ENCODE peak calls at places on chromosomes 4 and X, in seven cellular contexts. W, R, E, D, T, Y and S are unnamed samples.

GRCh38 chr4:163165217-163166017 is 1.3 kb downstream of the NAF1 start:
- DNase-seq in T (no peak), Y (no peak), E (no peak), W (no peak), D (no peak), R (no peak), S (no peak)

GRCh38 chr4:1202526-1203378 is 30.4 kb upstream of the SPON2 start:
- DNase-seq in D (no peak), T (peak), R (no peak), Y (peak), W (no peak), E (no peak), S (peak)

GRCh38 chr4:158996669-158997074 is 106.2 kb upstream of the RAPGEF2 start:
- DNase-seq in Y (no peak), R (no peak), E (no peak), T (peak), W (peak), D (no peak), S (no peak)

GRCh38 chrX:758917-759316 is 128.3 kb downstream of the SHOX start:
- DNase-seq in D (no peak), E (no peak), R (no peak), Y (no peak), T (no peak), W (no peak), S (no peak)

GRCh38 chrX:30572004-30572403 is 5.6 kb downstream of the TASL start:
- DNase-seq in R (no peak), E (no peak), Y (no peak), D (no peak), T (peak), W (no peak), S (no peak)

GRCh38 chr4:112361181-112361791 is 64.1 kb downstream of the ALPK1 start:
- DNase-seq in D (no peak), E (no peak), T (no peak), R (no peak), Y (no peak), W (peak), S (no peak)

GRCh38 chr4:149910604-149911367 is 95.1 kb upstream of the IQCM start:
- DNase-seq in Y (no peak), D (no peak), R (no peak), E (no peak), T (no peak), W (no peak), S (no peak)

GRCh38 chrX:96407043-96407442 is 277.6 kb upstream of the DIAPH2 start:
- DNase-seq in W (peak), Y (no peak), T (peak), D (peak), R (no peak), E (no peak), S (no peak)

GRCh38 chr4:80307774-80308465 is 27.6 kb upstream of the CFAP299 start:
- DNase-seq in D (no peak), W (peak), E (peak), Y (no peak), R (no peak), T (no peak), S (no peak)

GRCh38 chr4:144808034-144808433 is 162.1 kb downstream of the HHIP start:
- DNase-seq in W (peak), T (no peak), E (no peak), R (no peak), Y (no peak), D (no peak), S (no peak)

GRCh38 chr4:179465131-179465797 is 2023.0 kb upstream of the AGA start:
- DNase-seq in D (no peak), T (no peak), W (peak), Y (no peak), E (no peak), R (no peak), S (no peak)

GRCh38 chrX:20060961-20061868 is 55.5 kb downstream of the MAP7D2 start:
- DNase-seq in D (no peak), E (no peak), R (no peak), W (no peak), Y (no peak), T (no peak), S (no peak)

GRCh38 chrX:20061869-20062254 is 54.8 kb downstream of the MAP7D2 start:
- DNase-seq in T (no peak), D (peak), Y (no peak), R (no peak), E (no peak), W (no peak), S (no peak)

GRCh38 chrX:20056704-20057103 is 60.0 kb downstream of the MAP7D2 start:
- DNase-seq in R (no peak), T (peak), E (no peak), Y (no peak), D (no peak), W (peak), S (no peak)

GRCh38 chrX:20057479-20057878 is 59.2 kb downstream of the MAP7D2 start:
- DNase-seq in W (no peak), Y (no peak), R (no peak), D (no peak), E (no peak), T (no peak), S (no peak)

DNA sequence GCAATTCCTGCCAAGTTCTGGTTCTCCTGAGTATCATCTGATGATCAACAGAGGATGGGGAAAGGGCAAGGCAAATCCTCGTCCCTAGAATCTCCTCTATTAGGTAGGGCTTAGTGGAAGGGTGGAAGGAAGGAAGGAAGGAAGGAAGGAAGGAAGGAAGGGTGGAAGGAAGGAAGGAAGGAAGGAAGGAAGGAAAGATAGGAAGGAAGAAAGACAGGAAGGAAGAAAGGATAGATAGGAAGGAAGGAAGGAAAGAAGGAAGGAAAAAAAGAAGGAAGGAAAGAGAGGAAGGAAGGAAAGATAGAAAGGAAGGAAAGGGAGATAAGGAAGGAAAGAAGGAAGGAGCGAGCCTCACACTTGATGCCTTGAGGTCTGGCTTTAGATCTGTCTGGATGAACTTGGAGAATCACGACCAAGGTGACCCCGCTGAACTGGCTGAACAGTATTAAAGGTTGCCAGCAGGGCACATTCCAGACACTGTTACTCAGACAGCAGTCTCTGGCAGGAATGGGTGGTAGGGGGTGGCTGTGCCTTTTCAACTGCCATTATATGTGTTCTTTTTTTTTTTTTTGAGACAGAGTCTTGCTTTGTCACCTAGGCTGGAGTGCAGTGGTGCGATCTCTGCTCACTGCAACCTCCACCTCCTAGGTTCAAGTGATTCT is 57.1 kb downstream of the MAP7D2 start:
- DNase-seq in D (no peak), W (peak), T (no peak), R (no peak), E (no peak), Y (no peak), S (no peak)
- H3K27ac ChIP-seq in D (no peak), W (no peak), T (no peak), R (no peak), E (no peak), Y (no peak), S (no peak)

GRCh38 chr4:3227878-3228675 is 20.9 kb upstream of the MSANTD1 start:
- DNase-seq in E (no peak), T (no peak), R (no peak), D (no peak), W (no peak), Y (peak), S (no peak)

GRCh38 chr4:3226944-3227343 is 22.0 kb upstream of the MSANTD1 start:
- DNase-seq in E (no peak), W (no peak), R (no peak), Y (peak), D (no peak), T (no peak), S (no peak)

GRCh38 chr4:3229328-3229727 is 19.6 kb upstream of the MSANTD1 start:
- DNase-seq in D (no peak), R (no peak), E (no peak), T (no peak), Y (peak), W (no peak), S (no peak)

GRCh38 chr4:3229964-3230363 is 19.0 kb upstream of the MSANTD1 start:
- DNase-seq in T (no peak), E (no peak), Y (peak), D (no peak), R (no peak), W (no peak), S (no peak)

DNA sequence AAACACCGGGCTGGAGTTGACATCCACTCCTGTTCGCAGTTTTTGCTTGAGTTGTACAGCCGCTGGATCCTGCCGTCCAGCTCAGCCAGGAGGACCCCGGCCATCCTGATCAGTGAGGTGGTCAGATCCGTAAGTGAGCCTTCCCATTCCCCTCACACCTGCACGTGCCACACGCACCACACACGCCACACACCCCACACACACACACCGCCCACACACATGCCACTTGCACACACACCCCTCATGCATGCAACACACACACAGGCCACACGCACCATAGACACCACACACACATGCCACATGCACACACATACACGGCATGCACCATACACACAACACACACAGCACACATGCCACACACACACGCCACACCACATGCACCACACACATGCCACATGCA is 20.1 kb upstream of the MSANTD1 start:
- DNase-seq in W (no peak), D (no peak), R (no peak), T (no peak), E (no peak), Y (peak), S (no peak)
- H3K27ac ChIP-seq in W (no peak), D (no peak), R (no peak), T (no peak), E (no peak), Y (no peak), S (no peak)

DNA sequence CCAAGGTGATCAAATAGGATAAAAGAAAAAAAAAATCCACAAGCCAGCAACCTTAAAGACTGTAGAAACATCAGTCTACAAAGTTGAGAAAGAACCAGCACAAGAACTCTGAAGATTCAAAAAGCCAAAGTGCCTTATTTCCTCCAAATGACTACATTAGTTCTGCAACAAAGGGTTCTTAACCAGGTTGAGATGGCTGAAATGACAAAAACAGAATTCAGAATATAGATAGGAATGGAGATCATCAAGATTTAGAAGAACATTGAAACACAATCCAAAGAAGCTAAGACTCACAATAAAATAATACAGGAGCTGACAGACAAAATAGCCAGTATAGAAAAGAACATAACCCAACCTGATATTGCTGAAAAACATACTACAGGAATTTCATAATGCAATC is 156.5 kb upstream of the ZCCHC13 start:
- DNase-seq in R (no peak), E (no peak), D (no peak), W (no peak), T (no peak), Y (no peak), S (no peak)
- H3K27ac ChIP-seq in R (no peak), E (no peak), D (no peak), W (no peak), T (no peak), Y (no peak), S (no peak)

GRCh38 chr4:6692379-6692778 is 1.3 kb upstream of the S100P start:
- DNase-seq in Y (no peak), E (no peak), T (no peak), D (no peak), R (no peak), W (no peak), S (no peak)

GRCh38 chr4:6695660-6696581 is 2.2 kb downstream of the S100P start:
- DNase-seq in Y (no peak), W (no peak), R (no peak), D (no peak), E (peak), T (peak), S (no peak)

GRCh38 chr4:6694177-6694901 is 661 bp downstream of the S100P start:
- DNase-seq in E (no peak), T (no peak), D (no peak), R (no peak), W (no peak), Y (no peak), S (no peak)

GRCh38 chr4:6693274-6694176 is at the start of gene S100P:
- DNase-seq in D (no peak), Y (no peak), R (no peak), T (peak), W (no peak), E (no peak), S (no peak)

GRCh38 chr4:6692806-6693205 is 872 bp upstream of the S100P start:
- DNase-seq in Y (no peak), D (no peak), T (peak), R (no peak), E (no peak), W (no peak), S (no peak)
- H3K27ac ChIP-seq in Y (no peak), D (peak), T (peak), R (no peak), E (peak), W (no peak), S (no peak)

DNA sequence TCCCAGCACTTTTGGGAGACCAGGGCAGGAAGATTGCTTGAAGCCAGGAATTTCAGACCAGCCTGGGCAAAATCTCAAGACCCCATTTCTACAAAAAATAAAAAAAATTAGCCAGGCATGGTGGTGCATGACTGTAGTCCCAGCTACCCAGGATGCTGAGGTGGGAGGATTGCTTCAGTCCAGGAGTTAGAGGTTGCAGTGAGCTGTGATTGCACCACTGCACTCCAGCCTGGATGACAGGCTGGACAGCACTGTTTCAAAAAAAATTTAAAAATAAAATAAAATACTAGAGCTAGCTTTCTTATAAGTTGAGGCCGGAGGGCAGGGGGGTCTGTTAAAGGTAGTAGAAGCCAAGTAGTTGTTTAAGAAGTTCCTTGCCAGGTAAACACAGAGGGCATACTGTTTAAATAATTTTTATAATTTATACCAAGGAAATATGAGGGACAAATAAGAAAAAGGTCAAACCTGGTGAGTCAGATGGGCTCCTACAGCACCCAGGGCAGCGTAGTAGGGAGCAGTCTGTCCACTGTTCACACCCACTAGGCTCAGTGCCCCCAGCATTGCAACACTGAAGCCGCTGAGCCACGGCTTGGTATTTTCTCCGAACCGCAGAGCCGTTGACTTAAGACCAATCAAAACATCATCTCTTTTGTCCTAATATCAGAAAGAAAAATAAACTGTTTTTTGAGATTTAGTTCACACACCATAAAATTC is 17.3 kb downstream of the COQ2 start:
- DNase-seq in Y (peak), T (no peak), W (no peak), D (peak), E (no peak), R (no peak), S (no peak)
- H3K27ac ChIP-seq in Y (no peak), T (no peak), W (no peak), D (no peak), E (no peak), R (no peak), S (no peak)

GRCh38 chr4:8347660-8348059 is 78.1 kb downstream of the HTRA3 start:
- DNase-seq in W (no peak), D (no peak), E (no peak), T (no peak), R (no peak), Y (no peak), S (peak)
- H3K27ac ChIP-seq in W (no peak), D (no peak), E (no peak), T (no peak), R (no peak), Y (no peak), S (no peak)

DNA sequence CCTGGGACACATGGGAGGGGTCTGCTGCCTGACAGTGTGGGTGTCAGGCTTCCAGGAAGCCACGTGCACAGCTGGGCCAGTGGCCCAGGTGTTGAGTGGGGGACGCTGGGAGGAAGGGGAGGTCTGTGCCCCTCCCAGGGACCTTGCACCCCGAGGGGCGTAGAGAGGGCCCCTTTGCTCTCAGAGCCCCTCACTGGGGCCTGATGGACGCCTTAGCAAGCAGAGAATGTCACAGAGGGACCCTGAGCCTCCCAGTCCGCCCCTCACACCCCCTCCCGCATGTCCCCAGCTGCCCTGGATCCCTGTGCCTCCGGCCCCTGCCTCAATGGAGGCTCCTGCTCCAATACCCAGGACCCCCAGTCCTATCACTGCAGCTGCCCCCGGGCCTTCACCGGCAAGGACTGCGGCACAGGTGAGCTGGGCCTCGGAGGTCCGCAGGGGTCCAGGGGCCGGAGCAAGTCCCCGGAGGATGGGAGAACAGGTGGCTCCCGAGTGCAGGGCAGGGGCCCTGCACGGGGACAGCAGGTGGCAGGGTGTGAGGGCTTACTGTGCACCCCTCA is 2.1 kb downstream of the HGFAC start:
- DNase-seq in D (no peak), W (no peak), T (no peak), R (no peak), Y (no peak), E (no peak), S (no peak)
- H3K27ac ChIP-seq in D (no peak), W (no peak), T (no peak), R (no peak), Y (no peak), E (no peak), S (no peak)

GRCh38 chr4:25031077-25031606 is 396 bp upstream of the LGI2 start:
- DNase-seq in W (peak), T (peak), E (no peak), R (no peak), D (no peak), Y (no peak), S (peak)
- H3K27ac ChIP-seq in W (no peak), T (no peak), E (no peak), R (no peak), D (peak), Y (no peak), S (peak)

DNA sequence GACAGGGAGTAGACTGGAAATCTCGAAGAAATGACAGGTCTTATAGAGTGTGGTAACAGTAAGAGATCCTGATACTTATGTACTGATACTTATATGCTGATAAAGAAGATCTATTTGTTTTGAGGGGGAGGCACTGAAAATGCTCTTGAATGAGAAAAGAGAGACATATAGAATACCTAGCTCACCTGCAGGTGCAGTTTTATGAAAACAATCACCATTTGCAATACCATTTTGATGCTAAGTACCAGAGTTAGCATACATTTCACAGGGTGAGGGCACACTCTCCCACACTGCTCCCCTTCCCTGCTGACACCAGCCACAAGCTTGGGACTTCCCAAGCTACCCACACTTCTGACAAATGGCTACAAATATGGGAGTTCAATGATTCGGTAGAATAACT is 1490.1 kb upstream of the IGFBP7 start:
- DNase-seq in W (no peak), E (no peak), Y (no peak), D (no peak), R (no peak), T (no peak), S (no peak)
- H3K27ac ChIP-seq in W (no peak), E (no peak), Y (no peak), D (no peak), R (no peak), T (no peak), S (no peak)